ENCODE peak calls at places on chromosome 16, in seven cellular contexts. One of them, this sample, is unnamed.
A peak's percentile ranks its signal among the peaks of the same experiment; 100 is the strongest.

GRCh38 chr16:9012848-9013507 is 49.3 kb upstream of the USP7 start:
- DNase-seq in gastrocnemius medialis: no peak
- DNase-seq in heart right ventricle: peak; percentile 25
- DNase-seq in brain microvascular endothelial cell: no peak
- DNase-seq in breast epithelium: no peak
- DNase-seq in LNCaP clone FGC: no peak
- DNase-seq in AG09309: no peak
- DNase-seq in this sample: no peak

GRCh38 chr16:25048146-25048618 is 33.0 kb upstream of the ARHGAP17 start:
- DNase-seq in gastrocnemius medialis: no peak
- DNase-seq in heart right ventricle: no peak
- DNase-seq in brain microvascular endothelial cell: no peak
- DNase-seq in breast epithelium: no peak
- DNase-seq in LNCaP clone FGC: no peak
- DNase-seq in AG09309: no peak
- DNase-seq in this sample: no peak

GRCh38 chr16:58026705-58027340 is 1.3 kb downstream of the MMP15 start:
- DNase-seq in gastrocnemius medialis: no peak
- DNase-seq in heart right ventricle: peak; percentile 42
- DNase-seq in brain microvascular endothelial cell: no peak
- DNase-seq in breast epithelium: no peak
- DNase-seq in LNCaP clone FGC: no peak
- DNase-seq in AG09309: no peak
- DNase-seq in this sample: no peak

GRCh38 chr16:86462334-86463084 is 47.8 kb upstream of the FOXF1 start:
- DNase-seq in gastrocnemius medialis: no peak
- DNase-seq in heart right ventricle: no peak
- DNase-seq in brain microvascular endothelial cell: peak; percentile 1
- DNase-seq in breast epithelium: no peak
- DNase-seq in LNCaP clone FGC: no peak
- DNase-seq in AG09309: no peak
- DNase-seq in this sample: no peak

GRCh38 chr16:86298166-86299131 is 211.9 kb upstream of the FOXF1 start:
- DNase-seq in gastrocnemius medialis: no peak
- DNase-seq in heart right ventricle: no peak
- DNase-seq in brain microvascular endothelial cell: no peak
- DNase-seq in breast epithelium: no peak
- DNase-seq in LNCaP clone FGC: no peak
- DNase-seq in AG09309: no peak
- DNase-seq in this sample: no peak

GRCh38 chr16:52577130-52577706 is 30.3 kb upstream of the TOX3 start:
- DNase-seq in gastrocnemius medialis: no peak
- DNase-seq in heart right ventricle: no peak
- DNase-seq in brain microvascular endothelial cell: no peak
- DNase-seq in breast epithelium: no peak
- DNase-seq in LNCaP clone FGC: no peak
- DNase-seq in AG09309: no peak
- DNase-seq in this sample: no peak

GRCh38 chr16:85947511-85948509 is 48.8 kb downstream of the IRF8 start:
- DNase-seq in gastrocnemius medialis: no peak
- DNase-seq in heart right ventricle: no peak
- DNase-seq in brain microvascular endothelial cell: no peak
- DNase-seq in breast epithelium: no peak
- DNase-seq in LNCaP clone FGC: no peak
- DNase-seq in AG09309: no peak
- DNase-seq in this sample: peak; percentile 89

GRCh38 chr16:57277586-57277985 is 6.9 kb downstream of the PLLP start:
- DNase-seq in gastrocnemius medialis: no peak
- DNase-seq in heart right ventricle: no peak
- DNase-seq in brain microvascular endothelial cell: peak; percentile 61
- DNase-seq in breast epithelium: no peak
- DNase-seq in LNCaP clone FGC: no peak
- DNase-seq in AG09309: no peak
- DNase-seq in this sample: no peak

GRCh38 chr16:79316004-79316458 is 284.5 kb downstream of the MAF start:
- DNase-seq in gastrocnemius medialis: no peak
- DNase-seq in heart right ventricle: no peak
- DNase-seq in brain microvascular endothelial cell: no peak
- DNase-seq in breast epithelium: no peak
- DNase-seq in LNCaP clone FGC: no peak
- DNase-seq in AG09309: no peak
- DNase-seq in this sample: no peak

GRCh38 chr16:75203106-75203505 is 3.9 kb downstream of the CTRB2 start:
- DNase-seq in gastrocnemius medialis: no peak
- DNase-seq in heart right ventricle: no peak
- DNase-seq in brain microvascular endothelial cell: no peak
- DNase-seq in breast epithelium: no peak
- DNase-seq in LNCaP clone FGC: no peak
- DNase-seq in AG09309: no peak
- DNase-seq in this sample: no peak

GRCh38 chr16:11677451-11677951 is 9.2 kb downstream of the SNN start:
- DNase-seq in gastrocnemius medialis: peak; percentile 78
- DNase-seq in heart right ventricle: no peak
- DNase-seq in brain microvascular endothelial cell: no peak
- DNase-seq in breast epithelium: no peak
- DNase-seq in LNCaP clone FGC: no peak
- DNase-seq in AG09309: no peak
- DNase-seq in this sample: no peak

GRCh38 chr16:57301126-57301817 is 16.8 kb upstream of the PLLP start:
- DNase-seq in gastrocnemius medialis: no peak
- DNase-seq in heart right ventricle: peak; percentile 27
- DNase-seq in brain microvascular endothelial cell: no peak
- DNase-seq in breast epithelium: no peak
- DNase-seq in LNCaP clone FGC: no peak
- DNase-seq in AG09309: no peak
- DNase-seq in this sample: no peak

GRCh38 chr16:21283521-21284289 is 5.6 kb upstream of the CRYM start:
- DNase-seq in gastrocnemius medialis: no peak
- DNase-seq in heart right ventricle: peak; percentile 64
- DNase-seq in brain microvascular endothelial cell: peak; percentile 34
- DNase-seq in breast epithelium: no peak
- DNase-seq in LNCaP clone FGC: no peak
- DNase-seq in AG09309: no peak
- DNase-seq in this sample: peak; percentile 45

GRCh38 chr16:57394444-57394843 is 10.1 kb upstream of the CCL17 start:
- DNase-seq in gastrocnemius medialis: no peak
- DNase-seq in heart right ventricle: no peak
- DNase-seq in brain microvascular endothelial cell: no peak
- DNase-seq in breast epithelium: peak; percentile 87
- DNase-seq in LNCaP clone FGC: no peak
- DNase-seq in AG09309: no peak
- DNase-seq in this sample: no peak

GRCh38 chr16:1378087-1378803 is 26.5 kb downstream of the GNPTG start:
- DNase-seq in gastrocnemius medialis: no peak
- DNase-seq in heart right ventricle: no peak
- DNase-seq in brain microvascular endothelial cell: no peak
- DNase-seq in breast epithelium: no peak
- DNase-seq in LNCaP clone FGC: no peak
- DNase-seq in AG09309: no peak
- DNase-seq in this sample: no peak

GRCh38 chr16:1377406-1378010 is 25.8 kb downstream of the GNPTG start:
- DNase-seq in gastrocnemius medialis: no peak
- DNase-seq in heart right ventricle: no peak
- DNase-seq in brain microvascular endothelial cell: no peak
- DNase-seq in breast epithelium: no peak
- DNase-seq in LNCaP clone FGC: no peak
- DNase-seq in AG09309: no peak
- DNase-seq in this sample: no peak

GRCh38 chr16:1375298-1375640 is 23.5 kb downstream of the GNPTG start:
- DNase-seq in gastrocnemius medialis: no peak
- DNase-seq in heart right ventricle: no peak
- DNase-seq in brain microvascular endothelial cell: no peak
- DNase-seq in breast epithelium: no peak
- DNase-seq in LNCaP clone FGC: no peak
- DNase-seq in AG09309: no peak
- DNase-seq in this sample: no peak

GRCh38 chr16:1374418-1375297 is 22.9 kb downstream of the GNPTG start:
- DNase-seq in gastrocnemius medialis: no peak
- DNase-seq in heart right ventricle: no peak
- DNase-seq in brain microvascular endothelial cell: no peak
- DNase-seq in breast epithelium: no peak
- DNase-seq in LNCaP clone FGC: no peak
- DNase-seq in AG09309: no peak
- DNase-seq in this sample: no peak

GRCh38 chr16:1375741-1376410 is 24.1 kb downstream of the GNPTG start:
- DNase-seq in gastrocnemius medialis: no peak
- DNase-seq in heart right ventricle: no peak
- DNase-seq in brain microvascular endothelial cell: no peak
- DNase-seq in breast epithelium: no peak
- DNase-seq in LNCaP clone FGC: no peak
- DNase-seq in AG09309: no peak
- DNase-seq in this sample: no peak
- TF ChIP-seq CTCF in gastrocnemius medialis: no peak
- TF ChIP-seq CTCF in heart right ventricle: no peak
- TF ChIP-seq CTCF in brain microvascular endothelial cell: no peak
- TF ChIP-seq CTCF in breast epithelium: no peak
- TF ChIP-seq CTCF in LNCaP clone FGC: no peak
- TF ChIP-seq CTCF in AG09309: no peak
- TF ChIP-seq CTCF in this sample: no peak

DNA sequence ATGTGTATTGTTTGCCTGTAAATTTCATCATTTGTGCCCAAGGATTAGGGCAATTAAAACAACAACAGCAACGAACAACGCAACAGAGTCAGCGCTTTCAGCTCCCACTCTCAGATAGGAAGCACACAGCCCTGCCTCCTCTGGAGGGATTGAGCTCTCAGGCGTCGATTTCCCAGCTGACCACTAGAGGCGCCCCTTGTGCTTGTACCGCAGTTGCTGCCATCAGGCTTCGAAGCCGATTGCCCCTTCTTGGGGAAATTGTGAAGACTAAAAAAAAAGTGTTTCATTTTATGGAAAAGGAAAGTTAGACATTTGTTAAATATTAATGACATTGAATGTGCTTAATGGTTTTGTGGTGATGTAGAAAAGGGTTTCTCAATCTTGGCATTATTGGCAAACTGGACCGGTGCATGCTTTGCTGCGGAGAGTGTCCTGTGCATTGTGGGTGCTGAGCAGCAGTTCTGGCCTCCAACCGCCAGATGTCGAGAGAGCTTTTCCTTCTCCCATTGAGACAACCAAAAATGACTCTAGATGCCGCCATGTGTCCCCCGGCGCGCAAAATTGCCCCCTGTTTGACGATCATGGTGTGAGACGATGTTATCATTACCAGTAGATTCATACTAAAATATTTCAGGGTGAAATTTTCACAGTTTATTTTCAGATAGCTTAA is 650.4 kb upstream of the RBFOX1 start:
- DNase-seq in gastrocnemius medialis: no peak
- DNase-seq in heart right ventricle: peak; percentile 13
- DNase-seq in brain microvascular endothelial cell: no peak
- DNase-seq in breast epithelium: no peak
- DNase-seq in LNCaP clone FGC: peak; percentile 6
- DNase-seq in AG09309: no peak
- DNase-seq in this sample: peak; percentile 26
- TF ChIP-seq CTCF in gastrocnemius medialis: no peak
- TF ChIP-seq CTCF in heart right ventricle: peak; percentile 56
- TF ChIP-seq CTCF in brain microvascular endothelial cell: peak; percentile 44
- TF ChIP-seq CTCF in breast epithelium: no peak
- TF ChIP-seq CTCF in LNCaP clone FGC: peak; percentile 73
- TF ChIP-seq CTCF in AG09309: peak; percentile 27
- TF ChIP-seq CTCF in this sample: peak; percentile 14

GRCh38 chr16:4277987-4278513 is 5.2 kb upstream of the TFAP4 start:
- DNase-seq in gastrocnemius medialis: no peak
- DNase-seq in heart right ventricle: no peak
- DNase-seq in brain microvascular endothelial cell: no peak
- DNase-seq in breast epithelium: no peak
- DNase-seq in LNCaP clone FGC: no peak
- DNase-seq in AG09309: no peak
- DNase-seq in this sample: no peak
- TF ChIP-seq CTCF in gastrocnemius medialis: no peak
- TF ChIP-seq CTCF in heart right ventricle: no peak
- TF ChIP-seq CTCF in brain microvascular endothelial cell: no peak
- TF ChIP-seq CTCF in breast epithelium: no peak
- TF ChIP-seq CTCF in LNCaP clone FGC: no peak
- TF ChIP-seq CTCF in AG09309: no peak
- TF ChIP-seq CTCF in this sample: no peak

DNA sequence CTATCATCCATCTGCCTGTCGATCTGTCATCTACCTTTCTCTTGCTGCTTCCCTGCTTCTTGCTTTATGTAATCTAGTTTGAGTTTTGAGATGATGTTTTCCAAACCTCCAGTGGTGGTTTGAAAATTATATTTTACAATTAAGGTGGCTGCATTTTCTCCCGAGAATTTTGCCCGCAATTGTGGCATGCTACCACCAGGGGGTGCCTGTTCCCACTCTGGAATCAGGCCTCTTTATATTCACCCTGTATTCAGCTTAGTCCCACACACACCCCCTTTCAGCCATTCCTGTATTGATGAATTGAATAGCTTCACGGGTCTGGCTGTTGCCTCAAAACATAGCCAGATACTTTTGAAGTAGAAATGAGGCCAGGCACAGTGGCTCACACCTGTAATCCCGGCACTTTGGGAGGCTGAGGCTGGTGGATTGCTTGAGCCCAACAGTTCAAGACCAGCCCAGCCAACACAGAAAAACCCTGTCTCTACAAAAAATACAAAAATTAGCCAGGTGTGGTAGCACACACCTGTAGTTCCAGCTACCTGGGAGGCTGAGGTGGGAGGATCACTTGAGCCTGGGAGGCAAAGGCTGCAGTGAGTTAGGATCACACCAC is 3.2 kb downstream of the PRSS22 start:
- DNase-seq in gastrocnemius medialis: no peak
- DNase-seq in heart right ventricle: no peak
- DNase-seq in brain microvascular endothelial cell: no peak
- DNase-seq in breast epithelium: no peak
- DNase-seq in LNCaP clone FGC: no peak
- DNase-seq in AG09309: no peak
- DNase-seq in this sample: peak; percentile 34
- TF ChIP-seq CTCF in gastrocnemius medialis: no peak
- TF ChIP-seq CTCF in heart right ventricle: peak; percentile 17
- TF ChIP-seq CTCF in brain microvascular endothelial cell: peak; percentile 76
- TF ChIP-seq CTCF in breast epithelium: peak; percentile 20
- TF ChIP-seq CTCF in LNCaP clone FGC: peak; percentile 49
- TF ChIP-seq CTCF in AG09309: peak; percentile 42
- TF ChIP-seq CTCF in this sample: no peak

GRCh38 chr16:19969284-19969683 is 84.6 kb upstream of the GPRC5B start:
- DNase-seq in gastrocnemius medialis: no peak
- DNase-seq in heart right ventricle: no peak
- DNase-seq in brain microvascular endothelial cell: no peak
- DNase-seq in breast epithelium: no peak
- DNase-seq in LNCaP clone FGC: no peak
- DNase-seq in AG09309: no peak
- DNase-seq in this sample: no peak
- TF ChIP-seq CTCF in gastrocnemius medialis: no peak
- TF ChIP-seq CTCF in heart right ventricle: no peak
- TF ChIP-seq CTCF in brain microvascular endothelial cell: no peak
- TF ChIP-seq CTCF in breast epithelium: no peak
- TF ChIP-seq CTCF in LNCaP clone FGC: no peak
- TF ChIP-seq CTCF in AG09309: no peak
- TF ChIP-seq CTCF in this sample: no peak